ENCODE peak calls at places on chromosomes 12 and 14, in four cellular contexts. B is esophagus muscularis mucosa, R is suprapubic skin, O is prostate gland. K is an unnamed sample.

GRCh38 chr12:71661977-71662522 is 1.6 kb downstream of the ZFC3H1 start:
- DNase-seq in O (no peak), R (no peak), B (no peak), K (no peak)

GRCh38 chr14:36518586-36519430 is 1.2 kb downstream of the NKX2-1 start:
- DNase-seq in B (peak), O (no peak), R (no peak), K (no peak)

GRCh38 chr14:67391266-67391665 is 20.7 kb downstream of the PLEK2 start:
- DNase-seq in B (no peak), O (no peak), R (no peak), K (no peak)

GRCh38 chr12:58387199-58387598 is 445.8 kb downstream of the ATP23 start:
- DNase-seq in R (no peak), B (no peak), O (no peak), K (no peak)

GRCh38 chr14:25103261-25103660 is 53.3 kb upstream of the STXBP6 start:
- DNase-seq in B (no peak), O (no peak), R (no peak), K (no peak)

GRCh38 chr14:99127651-99128167 is 144.3 kb downstream of the BCL11B start:
- DNase-seq in O (peak), R (no peak), B (peak), K (no peak)

GRCh38 chr12:132327351-132328171 is 1.8 kb downstream of the GALNT9 start:
- DNase-seq in B (no peak), O (peak), R (no peak), K (no peak)

GRCh38 chr14:104388631-104389325 is 190.8 kb upstream of the C14orf180 start:
- DNase-seq in B (no peak), O (no peak), R (peak), K (no peak)

GRCh38 chr14:103819503-103820307 is 27.7 kb downstream of the PPP1R13B start:
- DNase-seq in B (no peak), R (no peak), O (peak), K (peak)

GRCh38 chr14:95274283-95274682 is 45.4 kb downstream of the CLMN start:
- DNase-seq in R (peak), O (no peak), B (no peak), K (no peak)
- TF ChIP-seq POLR2A in R (no peak), O (no peak), B (no peak), K (no peak)

GRCh38 chr14:93475471-93475870 is 44.7 kb downstream of the UNC79 start:
- DNase-seq in R (no peak), B (no peak), O (no peak), K (no peak)
- TF ChIP-seq CTCF in R (no peak), B (no peak), O (no peak), K (no peak)

GRCh38 chr12:30930238-30931010 is 3.9 kb downstream of the TSPAN11 start:
- DNase-seq in O (no peak), R (peak), B (no peak), K (no peak)
- H3K27ac ChIP-seq in O (no peak), R (no peak), B (no peak), K (no peak)

DNA sequence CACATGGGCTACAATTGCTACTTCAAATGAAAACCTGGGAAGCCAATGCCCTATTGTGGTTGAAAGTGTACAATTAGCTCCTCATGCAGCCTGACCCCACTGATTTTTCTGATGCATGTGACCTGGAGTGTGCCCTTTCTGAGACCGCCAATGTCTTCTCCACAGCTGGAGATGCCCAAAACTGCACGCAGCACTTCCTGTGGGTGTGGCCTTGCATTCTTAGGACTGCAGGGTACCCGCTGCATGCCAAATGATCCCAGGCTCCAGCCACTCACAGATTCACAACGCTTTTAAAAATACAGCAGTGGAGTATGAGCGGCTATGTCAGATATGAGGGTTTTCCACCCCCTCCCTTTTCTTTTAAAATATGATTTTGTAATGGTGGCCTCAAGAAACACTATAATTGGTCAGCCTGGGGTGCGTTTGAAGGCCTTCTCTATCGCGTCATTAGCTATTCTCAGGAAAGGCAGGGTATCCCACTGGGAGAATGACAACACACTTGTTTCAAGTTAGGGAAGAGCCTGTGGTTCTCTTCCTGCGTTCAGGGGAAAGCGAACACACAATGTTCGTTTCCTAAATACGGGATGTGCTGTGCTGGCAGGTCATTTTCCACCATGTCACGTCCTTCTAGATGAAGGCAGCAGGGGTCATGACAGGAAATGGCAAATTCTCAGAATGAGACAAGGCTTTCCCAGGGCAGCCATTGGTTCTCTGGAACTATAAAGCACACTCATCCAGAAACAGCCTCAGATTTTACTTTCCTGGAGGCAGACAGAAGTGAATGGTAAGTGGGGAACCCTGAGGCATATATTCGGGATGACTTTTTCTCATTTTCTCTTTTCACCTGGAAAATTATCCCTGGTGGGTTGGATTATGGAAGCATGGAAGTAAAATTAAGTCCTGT is at the start of gene APOLD1:
- DNase-seq in R (no peak), O (no peak), B (no peak), K (peak)
- TF ChIP-seq POLR2A in R (peak), O (no peak), B (peak), K (peak)

GRCh38 chr12:105224399-105224798 is 11.6 kb downstream of the APPL2 start:
- DNase-seq in B (no peak), O (no peak), R (no peak), K (no peak)
- TF ChIP-seq CTCF in B (no peak), O (no peak), R (no peak), K (no peak)